ENCODE peak calls at places on chromosome 14, in seven cellular contexts. One of them, this sample, is unnamed.

GRCh38 chr14:99347561-99347960 is 75.6 kb upstream of the BCL11B start:
- DNase-seq in suprapubic skin: no peak
- DNase-seq in CD8-positive, alpha-beta memory T cell: no peak
- DNase-seq in cardiac muscle cell: no peak
- DNase-seq in ovary: no peak
- DNase-seq in pancreas: no peak
- DNase-seq in uterus: no peak
- DNase-seq in this sample: no peak

GRCh38 chr14:99689266-99690236 is 5.5 kb downstream of the CYP46A1 start:
- DNase-seq in suprapubic skin: no peak
- DNase-seq in CD8-positive, alpha-beta memory T cell: no peak
- DNase-seq in cardiac muscle cell: no peak
- DNase-seq in ovary: no peak
- DNase-seq in pancreas: no peak
- DNase-seq in uterus: no peak
- DNase-seq in this sample: no peak

GRCh38 chr14:71415404-71415690 is 508.1 kb downstream of the PCNX1 start:
- DNase-seq in suprapubic skin: no peak
- DNase-seq in CD8-positive, alpha-beta memory T cell: no peak
- DNase-seq in cardiac muscle cell: peak; percentile 74
- DNase-seq in ovary: no peak
- DNase-seq in pancreas: no peak
- DNase-seq in uterus: no peak
- DNase-seq in this sample: no peak

GRCh38 chr14:74919421-74920165 is 3.5 kb downstream of the RPS6KL1 start:
- DNase-seq in suprapubic skin: peak; percentile 39
- DNase-seq in CD8-positive, alpha-beta memory T cell: no peak
- DNase-seq in cardiac muscle cell: no peak
- DNase-seq in ovary: no peak
- DNase-seq in pancreas: no peak
- DNase-seq in uterus: no peak
- DNase-seq in this sample: no peak

GRCh38 chr14:101477648-101478047 is 83.6 kb upstream of the DIO3 start:
- DNase-seq in suprapubic skin: no peak
- DNase-seq in CD8-positive, alpha-beta memory T cell: no peak
- DNase-seq in cardiac muscle cell: no peak
- DNase-seq in ovary: no peak
- DNase-seq in pancreas: no peak
- DNase-seq in uterus: no peak
- DNase-seq in this sample: no peak

GRCh38 chr14:63413009-63413408 is 94.3 kb upstream of the GPHB5 start:
- DNase-seq in suprapubic skin: no peak
- DNase-seq in CD8-positive, alpha-beta memory T cell: no peak
- DNase-seq in cardiac muscle cell: no peak
- DNase-seq in ovary: no peak
- DNase-seq in pancreas: no peak
- DNase-seq in uterus: no peak
- DNase-seq in this sample: no peak

GRCh38 chr14:103014466-103015319 is 42.7 kb downstream of the CDC42BPB start:
- DNase-seq in suprapubic skin: no peak
- DNase-seq in CD8-positive, alpha-beta memory T cell: no peak
- DNase-seq in cardiac muscle cell: peak; percentile 60
- DNase-seq in ovary: no peak
- DNase-seq in pancreas: no peak
- DNase-seq in uterus: no peak
- DNase-seq in this sample: no peak

GRCh38 chr14:81400852-81401251 is 728 bp upstream of the STON2 start:
- DNase-seq in suprapubic skin: peak; percentile 94
- DNase-seq in CD8-positive, alpha-beta memory T cell: no peak
- DNase-seq in cardiac muscle cell: peak; percentile 96
- DNase-seq in ovary: no peak
- DNase-seq in pancreas: no peak
- DNase-seq in uterus: peak; percentile 41
- DNase-seq in this sample: peak; percentile 64

GRCh38 chr14:52700701-52701172 is 5.4 kb upstream of the ERO1A start:
- DNase-seq in suprapubic skin: no peak
- DNase-seq in CD8-positive, alpha-beta memory T cell: no peak
- DNase-seq in cardiac muscle cell: peak; percentile 48
- DNase-seq in ovary: no peak
- DNase-seq in pancreas: no peak
- DNase-seq in uterus: no peak
- DNase-seq in this sample: no peak

GRCh38 chr14:102608064-102608446 is 15.6 kb downstream of the RCOR1 start:
- DNase-seq in suprapubic skin: no peak
- DNase-seq in CD8-positive, alpha-beta memory T cell: no peak
- DNase-seq in cardiac muscle cell: no peak
- DNase-seq in ovary: no peak
- DNase-seq in pancreas: no peak
- DNase-seq in uterus: no peak
- DNase-seq in this sample: no peak

GRCh38 chr14:74658535-74659130 is 46.6 kb upstream of the LTBP2 start:
- DNase-seq in suprapubic skin: no peak
- DNase-seq in CD8-positive, alpha-beta memory T cell: no peak
- DNase-seq in cardiac muscle cell: peak; percentile 56
- DNase-seq in ovary: no peak
- DNase-seq in pancreas: no peak
- DNase-seq in uterus: no peak
- DNase-seq in this sample: no peak

GRCh38 chr14:24132061-24132685 is 1.7 kb downstream of the FITM1 start:
- DNase-seq in suprapubic skin: no peak
- DNase-seq in CD8-positive, alpha-beta memory T cell: no peak
- DNase-seq in cardiac muscle cell: no peak
- DNase-seq in ovary: peak; percentile 39
- DNase-seq in pancreas: peak; percentile 83
- DNase-seq in uterus: no peak
- DNase-seq in this sample: peak; percentile 67

DNA sequence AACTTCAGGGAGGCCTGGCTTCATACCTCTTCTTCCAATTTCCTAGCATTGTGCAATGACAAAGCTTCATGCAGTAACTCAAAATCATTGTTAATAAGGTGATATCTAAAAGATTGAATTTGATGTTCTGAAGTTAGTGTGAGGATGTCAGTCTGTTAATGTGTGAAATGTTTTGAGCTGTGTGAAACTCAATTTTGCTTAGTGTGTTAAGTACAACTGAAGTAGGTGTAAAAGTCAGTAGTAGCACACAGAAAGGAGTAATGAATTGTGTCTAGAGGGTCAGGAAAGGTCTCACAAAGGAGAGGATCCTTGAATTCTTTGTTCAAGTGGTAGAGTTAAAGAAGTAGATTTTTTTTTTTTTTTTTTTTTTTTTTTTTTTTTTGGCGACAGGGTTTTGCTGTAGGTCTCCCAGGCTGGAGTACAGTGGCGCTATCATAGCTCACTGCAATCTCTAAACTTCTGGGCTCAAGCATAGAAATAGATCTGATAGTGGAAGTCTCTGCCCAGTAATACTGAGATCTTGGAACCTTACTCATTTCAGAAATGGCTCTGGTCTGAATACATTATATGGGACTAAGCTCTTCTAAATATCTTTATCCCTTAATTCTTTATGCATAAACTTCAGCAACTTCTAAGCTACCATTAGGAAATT is 63.9 kb downstream of the FUT8 start:
- DNase-seq in suprapubic skin: no peak
- DNase-seq in CD8-positive, alpha-beta memory T cell: no peak
- DNase-seq in cardiac muscle cell: no peak
- DNase-seq in ovary: no peak
- DNase-seq in pancreas: no peak
- DNase-seq in uterus: no peak
- DNase-seq in this sample: no peak
- H3K4me3 ChIP-seq in suprapubic skin: no peak overlapping the region
- H3K4me3 ChIP-seq in CD8-positive, alpha-beta memory T cell: no peak overlapping the region
- H3K4me3 ChIP-seq in cardiac muscle cell: no peak overlapping the region
- H3K4me3 ChIP-seq in ovary: no peak overlapping the region
- H3K4me3 ChIP-seq in pancreas: no peak overlapping the region
- H3K4me3 ChIP-seq in uterus: no peak overlapping the region
- H3K4me3 ChIP-seq in this sample: no peak overlapping the region

GRCh38 chr14:60653388-60653690 is 4.1 kb upstream of the SIX1 start:
- DNase-seq in suprapubic skin: no peak
- DNase-seq in CD8-positive, alpha-beta memory T cell: no peak
- DNase-seq in cardiac muscle cell: no peak
- DNase-seq in ovary: no peak
- DNase-seq in pancreas: no peak
- DNase-seq in uterus: no peak
- DNase-seq in this sample: no peak

GRCh38 chr14:60653709-60654161 is 4.5 kb upstream of the SIX1 start:
- DNase-seq in suprapubic skin: no peak
- DNase-seq in CD8-positive, alpha-beta memory T cell: no peak
- DNase-seq in cardiac muscle cell: no peak
- DNase-seq in ovary: no peak
- DNase-seq in pancreas: no peak
- DNase-seq in uterus: no peak
- DNase-seq in this sample: no peak

GRCh38 chr14:60652674-60653387 is 3.6 kb upstream of the SIX1 start:
- DNase-seq in suprapubic skin: no peak
- DNase-seq in CD8-positive, alpha-beta memory T cell: no peak
- DNase-seq in cardiac muscle cell: no peak
- DNase-seq in ovary: no peak
- DNase-seq in pancreas: no peak
- DNase-seq in uterus: no peak
- DNase-seq in this sample: peak; percentile 77

GRCh38 chr14:60651051-60651935 is 2.0 kb upstream of the SIX1 start:
- DNase-seq in suprapubic skin: no peak
- DNase-seq in CD8-positive, alpha-beta memory T cell: no peak
- DNase-seq in cardiac muscle cell: no peak
- DNase-seq in ovary: no peak
- DNase-seq in pancreas: no peak
- DNase-seq in uterus: no peak
- DNase-seq in this sample: peak; percentile 46

DNA sequence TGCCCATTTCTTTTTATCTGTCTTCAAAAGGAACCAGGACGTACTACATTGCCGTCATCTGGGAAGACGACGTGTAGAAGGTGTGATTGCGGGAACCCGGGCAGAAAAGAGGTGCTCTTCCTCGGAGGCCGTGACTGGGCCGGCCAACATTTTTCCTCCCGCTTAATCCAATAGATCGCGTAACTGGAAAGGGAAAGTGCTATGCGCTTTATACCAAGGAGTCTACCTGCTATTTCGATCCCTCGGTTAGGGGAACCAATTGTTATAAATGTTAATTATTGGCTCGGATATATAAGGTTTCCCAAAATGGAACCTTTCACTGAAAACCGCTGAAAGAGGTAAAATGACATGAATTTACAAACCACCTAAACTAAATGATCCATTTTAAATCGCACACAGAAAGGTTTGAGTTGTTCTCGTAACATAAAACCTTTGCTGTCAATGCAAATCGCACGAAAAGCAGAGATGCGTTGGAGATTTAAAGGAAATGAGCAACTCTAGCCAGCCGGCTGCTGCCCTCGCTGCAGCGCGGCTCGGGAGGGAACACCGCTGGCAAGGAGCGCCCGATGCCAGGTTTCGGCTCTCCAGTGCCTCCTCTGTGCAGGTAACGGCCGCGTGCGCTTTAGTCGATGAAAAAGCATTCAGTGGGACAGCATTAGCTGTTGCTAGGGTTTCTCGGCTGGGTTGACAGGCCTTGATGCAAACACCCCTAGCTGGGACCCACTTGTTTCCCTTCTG is 2.8 kb upstream of the SIX1 start:
- DNase-seq in suprapubic skin: no peak
- DNase-seq in CD8-positive, alpha-beta memory T cell: no peak
- DNase-seq in cardiac muscle cell: no peak
- DNase-seq in ovary: no peak
- DNase-seq in pancreas: no peak
- DNase-seq in uterus: no peak
- DNase-seq in this sample: peak; percentile 56
- H3K4me1 ChIP-seq in suprapubic skin: peaks cover 74% of the 10 kb centered on the region
- H3K4me1 ChIP-seq in CD8-positive, alpha-beta memory T cell: peaks cover 42% of the 10 kb centered on the region
- H3K4me1 ChIP-seq in cardiac muscle cell: peaks cover 20% of the 10 kb centered on the region
- H3K4me1 ChIP-seq in ovary: peaks cover 10% of the 10 kb centered on the region
- H3K4me1 ChIP-seq in pancreas: peaks cover 4% of the 10 kb centered on the region
- H3K4me1 ChIP-seq in uterus: peaks cover 12% of the 10 kb centered on the region
- H3K4me1 ChIP-seq in this sample: peaks cover 20% of the 10 kb centered on the region

GRCh38 chr14:104966261-104967143 is 11.7 kb downstream of the AHNAK2 start:
- DNase-seq in suprapubic skin: peak; percentile 67
- DNase-seq in CD8-positive, alpha-beta memory T cell: no peak
- DNase-seq in cardiac muscle cell: no peak
- DNase-seq in ovary: peak; percentile 39
- DNase-seq in pancreas: no peak
- DNase-seq in uterus: no peak
- DNase-seq in this sample: no peak

GRCh38 chr14:104967414-104968152 is 10.6 kb downstream of the AHNAK2 start:
- DNase-seq in suprapubic skin: no peak
- DNase-seq in CD8-positive, alpha-beta memory T cell: no peak
- DNase-seq in cardiac muscle cell: peak; percentile 62
- DNase-seq in ovary: peak; percentile 61
- DNase-seq in pancreas: no peak
- DNase-seq in uterus: peak; percentile 66
- DNase-seq in this sample: peak; percentile 52

GRCh38 chr14:104968541-104969401 is 9.4 kb downstream of the AHNAK2 start:
- DNase-seq in suprapubic skin: peak; percentile 90
- DNase-seq in CD8-positive, alpha-beta memory T cell: no peak
- DNase-seq in cardiac muscle cell: peak; percentile 62
- DNase-seq in ovary: peak; percentile 40
- DNase-seq in pancreas: no peak
- DNase-seq in uterus: peak; percentile 79
- DNase-seq in this sample: no peak

GRCh38 chr14:104967144-104967413 is 11.1 kb downstream of the AHNAK2 start:
- DNase-seq in suprapubic skin: peak; percentile 87
- DNase-seq in CD8-positive, alpha-beta memory T cell: no peak
- DNase-seq in cardiac muscle cell: no peak
- DNase-seq in ovary: no peak
- DNase-seq in pancreas: no peak
- DNase-seq in uterus: no peak
- DNase-seq in this sample: no peak

DNA sequence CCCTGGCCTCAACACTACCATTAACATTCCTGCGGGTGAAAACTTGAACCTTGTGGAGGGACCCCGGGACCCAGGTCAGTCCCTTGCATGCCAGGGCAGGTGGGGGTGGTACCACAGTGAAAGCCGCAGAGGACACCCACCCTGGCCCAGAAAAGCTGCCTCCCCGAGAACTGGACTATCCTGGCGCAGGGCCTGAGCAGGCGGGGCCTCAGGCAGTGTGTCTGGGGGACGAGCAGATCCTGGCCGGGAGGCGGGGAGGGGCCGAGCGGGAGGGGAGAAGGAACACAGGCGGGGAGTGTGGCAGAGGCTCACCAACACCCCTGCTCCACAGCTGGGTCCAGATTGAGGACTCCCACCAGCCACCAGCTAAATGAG is 10.0 kb downstream of the AHNAK2 start:
- DNase-seq in suprapubic skin: peak; percentile 91
- DNase-seq in CD8-positive, alpha-beta memory T cell: no peak
- DNase-seq in cardiac muscle cell: peak; percentile 72
- DNase-seq in ovary: peak; percentile 87
- DNase-seq in pancreas: no peak
- DNase-seq in uterus: peak; percentile 89
- DNase-seq in this sample: peak; percentile 66
- H3K27ac ChIP-seq in suprapubic skin: peak overlapping the region; percentile 96
- H3K27ac ChIP-seq in CD8-positive, alpha-beta memory T cell: no peak overlapping the region
- H3K27ac ChIP-seq in cardiac muscle cell: no peak overlapping the region
- H3K27ac ChIP-seq in ovary: no peak overlapping the region
- H3K27ac ChIP-seq in pancreas: peak overlapping the region; percentile 30
- H3K27ac ChIP-seq in uterus: peak overlapping the region; percentile 99
- H3K27ac ChIP-seq in this sample: no peak overlapping the region

DNA sequence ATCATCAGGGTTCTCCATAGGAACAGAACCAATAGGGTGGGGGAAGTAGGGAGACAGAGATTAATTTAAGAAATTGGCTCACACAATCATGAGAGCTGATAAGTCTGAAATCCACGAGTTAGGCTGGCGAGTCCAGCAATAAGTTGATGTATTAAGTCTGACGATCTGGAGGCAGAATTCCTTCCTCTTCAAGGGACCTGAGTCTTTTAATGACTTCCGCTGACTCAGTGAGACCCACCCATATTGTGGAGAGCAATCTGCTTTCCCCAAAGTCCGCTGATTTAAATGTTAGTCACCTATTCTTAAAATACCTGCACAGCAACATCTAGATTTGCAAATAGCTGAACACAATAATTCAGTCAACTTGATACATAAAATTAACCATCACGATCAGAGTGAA is 97.8 kb downstream of the SPTSSA start:
- DNase-seq in suprapubic skin: no peak
- DNase-seq in CD8-positive, alpha-beta memory T cell: no peak
- DNase-seq in cardiac muscle cell: no peak
- DNase-seq in ovary: no peak
- DNase-seq in pancreas: no peak
- DNase-seq in uterus: no peak
- DNase-seq in this sample: no peak
- H3K4me3 ChIP-seq in suprapubic skin: no peak overlapping the region
- H3K4me3 ChIP-seq in CD8-positive, alpha-beta memory T cell: no peak overlapping the region
- H3K4me3 ChIP-seq in cardiac muscle cell: no peak overlapping the region
- H3K4me3 ChIP-seq in ovary: no peak overlapping the region
- H3K4me3 ChIP-seq in pancreas: no peak overlapping the region
- H3K4me3 ChIP-seq in uterus: no peak overlapping the region
- H3K4me3 ChIP-seq in this sample: no peak overlapping the region

This sample was measured in SJCRH30.